ENCODE peak calls at places on chromosomes 13 and 19, in eight cellular contexts. Y is pancreas; N is cardiac muscle cell; J is mucosa of descending colon; K is neural crest cell; Z is foreskin fibroblast; S is CD4-positive, alpha-beta T cell; E is fibroblast of the aortic adventitia. L is an unnamed sample.

GRCh38 chr19:35088514-35088913 is 27.1 kb upstream of the FXYD3 start:
- DNase-seq in S (no peak), Y (no peak), K (no peak), E (peak), Z (peak), N (no peak), J (no peak), L (no peak)

GRCh38 chr13:107035778-107036177 is 467.8 kb upstream of the ARGLU1 start:
- DNase-seq in E (peak), Y (no peak), Z (no peak), J (no peak), N (no peak), S (no peak), K (no peak), L (no peak)

GRCh38 chr19:31715249-31715944 is 366.2 kb upstream of the TSHZ3 start:
- DNase-seq in Y (no peak), Z (no peak), S (no peak), J (no peak), N (no peak), E (peak), K (no peak), L (peak)

GRCh38 chr13:40390290-40391008 is 276.0 kb downstream of the FOXO1 start:
- DNase-seq in K (no peak), N (no peak), Y (no peak), J (no peak), E (no peak), Z (no peak), S (no peak), L (no peak)

GRCh38 chr19:7930765-7931164 is 4.8 kb upstream of the CTXN1 start:
- DNase-seq in Y (no peak), S (no peak), E (no peak), Z (no peak), K (no peak), N (no peak), J (no peak), L (peak)

GRCh38 chr13:112831196-112831595 is 137.8 kb upstream of the MCF2L start:
- DNase-seq in K (no peak), Y (no peak), Z (no peak), E (no peak), S (no peak), J (no peak), N (no peak), L (no peak)

GRCh38 chr19:41870401-41870873 is 6.6 kb upstream of the CD79A start:
- DNase-seq in K (no peak), Y (peak), S (no peak), Z (peak), N (no peak), E (peak), J (no peak), L (no peak)

GRCh38 chr13:26660185-26660584 is 100.4 kb downstream of the GPR12 start:
- DNase-seq in J (no peak), Y (no peak), Z (no peak), N (no peak), K (no peak), S (no peak), E (no peak), L (no peak)

GRCh38 chr13:35923347-35923746 is 207.8 kb downstream of the DCLK1 start:
- DNase-seq in Z (peak), S (no peak), Y (no peak), N (no peak), J (no peak), E (peak), K (no peak), L (no peak)

GRCh38 chr13:109256866-109257760 is 529.3 kb downstream of the IRS2 start:
- DNase-seq in N (peak), J (no peak), Z (peak), S (no peak), K (no peak), E (peak), Y (no peak), L (no peak)

GRCh38 chr19:15869109-15869555 is 28.7 kb downstream of the CYP4F2 start:
- DNase-seq in E (peak), Z (peak), K (no peak), Y (no peak), J (no peak), N (no peak), S (peak), L (peak)

GRCh38 chr19:7478173-7478842 is 10.5 kb downstream of the PEX11G start:
- DNase-seq in S (no peak), Y (no peak), E (peak), Z (no peak), N (no peak), J (no peak), K (no peak), L (no peak)

GRCh38 chr19:35318679-35319448 is 10.1 kb upstream of the CD22 start:
- DNase-seq in Y (peak), N (no peak), J (no peak), S (no peak), K (no peak), Z (peak), E (peak), L (peak)

GRCh38 chr19:3184847-3185481 is 766 bp upstream of the NCLN start:
- DNase-seq in J (no peak), Y (no peak), N (peak), S (no peak), K (no peak), E (no peak), Z (peak), L (no peak)

DNA sequence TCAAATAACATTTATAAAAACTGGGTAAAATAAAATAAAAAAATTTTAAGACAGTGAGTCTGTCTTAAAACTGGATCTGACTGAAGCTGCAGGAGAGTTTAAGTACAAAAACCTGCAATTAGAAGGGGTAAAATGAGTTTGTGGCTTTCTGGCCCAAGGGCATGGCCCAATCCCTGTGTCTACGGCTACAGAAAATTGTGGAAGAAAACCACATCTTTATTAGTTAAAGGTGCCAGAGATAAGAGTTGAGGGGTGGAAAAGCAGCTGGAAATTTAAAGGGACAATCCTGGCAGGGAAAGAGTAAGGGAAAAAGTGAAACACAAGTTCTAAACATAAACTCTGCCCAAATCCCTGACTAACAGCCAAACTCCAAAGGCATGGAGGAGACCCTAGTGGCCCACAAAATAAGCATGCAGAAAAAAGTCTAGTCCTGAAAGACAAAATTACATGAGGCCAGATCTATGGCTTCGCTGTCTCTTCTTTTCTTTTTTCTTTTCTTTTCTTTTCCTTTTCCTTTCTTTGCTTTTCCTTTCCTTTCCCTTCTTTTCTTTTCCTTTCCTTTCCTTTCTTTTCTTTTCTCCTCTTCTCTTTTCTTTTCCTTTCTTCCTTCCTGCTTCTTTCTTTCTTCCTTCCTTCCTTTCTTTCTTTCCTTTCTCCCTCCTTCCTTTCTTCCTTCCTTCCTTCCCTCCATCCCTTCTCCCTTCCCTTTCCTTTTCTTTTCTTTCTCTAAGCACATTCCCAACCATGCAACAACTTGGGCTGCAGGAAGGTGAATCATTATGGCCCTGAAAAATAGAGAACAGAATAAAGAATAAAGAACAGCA is 23.5 kb upstream of the DLEU7 start:
- DNase-seq in Z (no peak), Y (no peak), N (no peak), S (no peak), K (no peak), E (peak), J (no peak), L (no peak)
- TF ChIP-seq CTCF in Z (no peak), Y (no peak), N (no peak), S (peak), K (no peak), E (no peak), J (no peak), L (no peak)

GRCh38 chr13:22937241-22937640 is 243.5 kb upstream of the SGCG start:
- DNase-seq in S (no peak), K (no peak), E (no peak), Z (no peak), J (no peak), Y (no peak), N (no peak), L (no peak)

GRCh38 chr13:22940736-22941135 is 240.0 kb upstream of the SGCG start:
- DNase-seq in K (no peak), Y (no peak), N (no peak), Z (no peak), J (no peak), S (no peak), E (no peak), L (no peak)

GRCh38 chr13:22938576-22938975 is 242.2 kb upstream of the SGCG start:
- DNase-seq in Y (no peak), S (no peak), E (no peak), N (no peak), J (no peak), K (no peak), Z (no peak), L (no peak)

GRCh38 chr13:22940090-22940710 is 240.6 kb upstream of the SGCG start:
- DNase-seq in K (no peak), S (no peak), E (no peak), Y (no peak), N (no peak), J (no peak), Z (no peak), L (no peak)

GRCh38 chr13:22939157-22939556 is 241.6 kb upstream of the SGCG start:
- DNase-seq in Y (no peak), S (no peak), J (no peak), K (no peak), Z (no peak), E (no peak), N (no peak), L (no peak)
- TF ChIP-seq CTCF in Y (no peak), S (no peak), J (no peak), K (no peak), Z (no peak), E (no peak), N (no peak), L (no peak)

DNA sequence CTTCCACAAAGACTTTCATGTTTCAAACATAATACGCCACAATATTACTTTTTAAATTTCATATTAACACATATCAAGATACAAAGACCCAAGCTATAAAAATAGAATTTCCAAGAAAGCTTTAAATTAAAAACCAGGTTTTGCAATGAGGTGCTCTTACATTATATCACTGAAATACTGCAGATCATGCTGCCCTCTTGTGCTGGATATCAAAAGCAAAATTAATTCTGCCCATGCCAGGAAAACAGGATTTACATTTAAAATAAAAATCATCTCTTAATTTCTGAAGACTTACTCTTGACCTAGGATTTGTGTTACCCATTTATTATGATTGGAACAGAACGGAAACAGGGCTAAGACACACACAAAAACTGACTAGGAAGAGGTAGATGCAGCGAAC is 145.0 kb downstream of the ABCC4 start:
- DNase-seq in Z (peak), K (no peak), S (no peak), N (no peak), E (peak), Y (no peak), J (no peak), L (no peak)
- TF ChIP-seq CTCF in Z (peak), K (peak), S (no peak), N (peak), E (peak), Y (no peak), J (no peak), L (no peak)

DNA sequence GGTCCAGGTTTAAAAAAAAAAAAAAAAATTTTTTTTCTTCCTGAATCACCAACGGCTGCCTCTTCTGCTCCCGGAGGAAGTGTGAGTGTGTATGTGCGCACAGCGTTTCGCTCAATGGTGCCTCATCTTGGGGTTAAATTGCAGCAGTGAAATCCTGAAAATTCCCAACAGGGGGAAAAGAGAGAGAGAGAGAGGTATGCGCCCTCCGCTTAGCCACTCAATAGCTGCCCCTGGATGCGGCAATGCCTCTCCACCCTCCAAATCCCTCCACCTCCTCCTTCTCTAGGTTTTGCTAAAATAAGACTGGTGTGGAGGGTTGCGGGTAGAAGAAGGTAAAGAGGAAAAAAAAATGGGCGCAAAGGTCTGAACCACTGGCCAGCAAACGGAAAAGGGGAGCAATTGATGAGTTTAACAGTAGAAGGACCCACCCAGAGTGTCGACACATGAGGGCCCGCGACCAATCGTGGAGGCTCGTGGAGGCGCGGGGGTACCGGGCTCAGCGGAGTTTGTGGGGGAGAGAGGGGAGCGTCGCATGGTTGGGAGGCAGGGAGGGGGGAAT is 853 bp upstream of the CACNA1A start:
- DNase-seq in E (peak), N (peak), Y (no peak), J (no peak), S (no peak), Z (peak), K (no peak), L (no peak)
- TF ChIP-seq CTCF in E (no peak), N (no peak), Y (no peak), J (no peak), S (no peak), Z (no peak), K (no peak), L (no peak)

GRCh38 chr19:28889941-28890645 is 322.9 kb downstream of the UQCRFS1 start:
- DNase-seq in S (no peak), Z (no peak), K (no peak), N (no peak), E (peak), Y (no peak), J (no peak), L (no peak)
- TF ChIP-seq CTCF in S (no peak), Z (no peak), K (no peak), N (no peak), E (no peak), Y (no peak), J (no peak), L (no peak)

GRCh38 chr19:45428385-45429231 is 4.9 kb upstream of the ERCC1 start:
- DNase-seq in Y (peak), S (no peak), Z (peak), N (peak), K (peak), J (no peak), E (no peak), L (peak)
- TF ChIP-seq CTCF in Y (no peak), S (no peak), Z (peak), N (peak), K (peak), J (no peak), E (peak), L (peak)

GRCh38 chr19:13954185-13954584 is 1.9 kb downstream of the DCAF15 start:
- DNase-seq in S (no peak), J (no peak), Y (no peak), Z (no peak), E (no peak), N (no peak), K (no peak), L (no peak)

GRCh38 chr19:13958043-13958442 is 5.7 kb downstream of the DCAF15 start:
- DNase-seq in S (no peak), J (no peak), N (no peak), K (no peak), Z (no peak), E (no peak), Y (no peak), L (no peak)

GRCh38 chr19:13957107-13957506 is 4.8 kb downstream of the DCAF15 start:
- DNase-seq in Z (no peak), Y (no peak), J (no peak), N (no peak), S (no peak), E (no peak), K (no peak), L (no peak)

GRCh38 chr19:13955662-13956364 is 3.5 kb downstream of the DCAF15 start:
- DNase-seq in J (no peak), Z (no peak), K (no peak), S (no peak), N (no peak), E (no peak), Y (no peak), L (no peak)

GRCh38 chr19:13956365-13956744 is 4.0 kb downstream of the DCAF15 start:
- DNase-seq in K (no peak), E (no peak), Y (no peak), Z (no peak), J (no peak), N (no peak), S (no peak), L (no peak)
- TF ChIP-seq CTCF in K (no peak), E (no peak), Y (no peak), Z (no peak), J (no peak), N (no peak), S (no peak), L (no peak)

GRCh38 chr19:19028526-19028925 is 4.8 kb downstream of the SUGP2 start:
- DNase-seq in S (no peak), E (no peak), Z (no peak), J (no peak), N (no peak), K (no peak), Y (no peak), L (no peak)

GRCh38 chr19:19033176-19033425 is 216 bp downstream of the SUGP2 start:
- DNase-seq in N (no peak), E (no peak), Z (no peak), Y (no peak), J (no peak), S (no peak), K (no peak), L (no peak)

GRCh38 chr19:19032420-19033175 is 719 bp downstream of the SUGP2 start:
- DNase-seq in E (peak), S (peak), K (peak), N (peak), J (peak), Z (peak), Y (no peak), L (peak)

GRCh38 chr19:19034204-19034624 is 811 bp downstream of the ARMC6 start:
- DNase-seq in K (peak), N (peak), Z (peak), E (peak), S (peak), Y (no peak), J (peak), L (no peak)

DNA sequence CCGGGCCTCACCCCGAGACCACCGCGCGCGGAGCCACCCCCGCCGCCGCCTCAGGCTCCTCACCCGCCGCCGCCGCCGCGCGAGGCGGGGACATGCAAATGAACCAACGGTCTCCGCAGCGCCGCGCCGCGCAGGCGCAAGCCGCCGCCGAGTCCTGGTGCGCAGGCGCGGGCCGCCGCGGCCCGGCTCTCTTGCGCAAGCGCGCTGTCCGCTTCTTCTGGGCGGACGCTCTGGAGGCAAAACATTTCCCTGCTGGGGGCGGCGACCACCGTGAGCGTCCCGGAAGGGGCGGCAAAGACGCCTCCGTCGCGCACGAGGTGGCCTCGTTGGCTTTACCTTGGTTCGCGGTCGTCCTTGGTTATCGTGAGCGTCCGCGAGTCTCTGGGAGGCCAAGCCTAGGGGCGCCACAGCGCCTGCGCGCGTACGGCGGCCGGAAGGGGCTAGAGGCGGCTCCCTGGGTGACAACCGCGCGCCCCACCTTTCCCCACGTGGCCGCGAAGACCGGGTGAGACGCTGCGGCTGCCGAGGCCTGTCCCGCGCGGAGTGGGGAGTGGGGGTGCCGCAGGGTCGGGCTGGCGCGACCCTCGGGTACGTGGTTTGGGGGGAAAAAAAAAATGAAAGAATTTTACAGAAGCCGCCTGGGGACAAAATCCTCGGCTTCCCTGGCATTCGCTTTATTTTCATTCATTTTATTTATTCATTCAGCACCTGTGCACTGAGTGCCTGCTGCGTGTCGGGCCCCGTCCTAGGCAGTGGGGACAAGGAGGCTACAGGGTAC is at the start of the genes ARMC6 and SUGP2:
- DNase-seq in E (peak), Z (peak), N (peak), J (peak), K (peak), S (peak), Y (peak), L (peak)
- TF ChIP-seq CTCF in E (peak), Z (no peak), N (no peak), J (no peak), K (no peak), S (no peak), Y (no peak), L (peak)

GRCh38 chr13:92172191-92172590 is 773.8 kb downstream of the GPC5 start:
- DNase-seq in J (no peak), E (no peak), N (no peak), Y (no peak), Z (no peak), K (no peak), S (no peak), L (no peak)

GRCh38 chr13:92173254-92173653 is 774.8 kb downstream of the GPC5 start:
- DNase-seq in Y (no peak), J (no peak), E (no peak), S (no peak), N (no peak), Z (no peak), K (no peak), L (no peak)

GRCh38 chr13:92175330-92175729 is 776.9 kb downstream of the GPC5 start:
- DNase-seq in N (peak), J (no peak), K (peak), E (peak), S (no peak), Z (peak), Y (no peak), L (no peak)
- TF ChIP-seq CTCF in N (peak), J (no peak), K (peak), E (peak), S (no peak), Z (peak), Y (no peak), L (no peak)

DNA sequence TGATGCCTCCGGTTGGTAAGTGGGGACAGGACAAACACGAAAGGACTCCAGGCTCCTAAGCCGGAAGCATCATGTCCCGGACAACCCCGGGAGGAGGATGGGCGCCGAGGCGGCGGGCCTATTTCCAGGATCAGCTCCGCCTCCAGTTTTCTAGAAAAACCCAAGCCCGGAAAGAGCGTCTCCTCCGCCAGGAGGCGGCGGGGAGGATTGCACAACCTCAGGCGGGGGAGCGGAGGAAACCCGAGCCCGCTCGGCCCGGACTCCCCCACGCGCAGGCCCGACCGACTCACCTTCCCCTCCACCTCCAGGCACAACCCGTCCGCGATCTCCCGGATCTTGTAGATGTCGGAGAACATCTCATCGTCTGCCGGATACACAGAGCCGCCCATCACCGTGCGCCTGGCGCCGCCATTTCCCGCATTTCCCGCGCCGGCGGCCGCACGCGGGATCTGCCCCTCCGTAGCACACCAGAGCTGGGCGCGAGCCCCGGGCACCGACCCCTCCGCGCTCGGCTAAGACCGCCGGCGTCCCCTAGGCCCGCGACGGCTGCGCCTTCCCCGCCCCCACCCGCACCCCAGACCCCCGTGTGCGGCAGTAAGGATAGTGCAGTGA is 455 bp downstream of the TPT1 start:
- DNase-seq in Z (peak), N (peak), E (peak), J (peak), S (peak), K (peak), Y (peak), L (peak)
- TF ChIP-seq CTCF in Z (peak), N (peak), E (peak), J (peak), S (peak), K (peak), Y (peak), L (peak)

L was measured in uterus.